ENCODE peak calls at places on chromosome 21, in eight cellular contexts. T is NCI-H69, Y is body of pancreas, B is mucosa of gallbladder, L is heart right ventricle, I is gastrocnemius medialis, S is foreskin fibroblast, E is T-helper 9 cell. K is an unnamed sample.

GRCh38 chr21:43864313-43864805 is 664 bp upstream of the AGPAT3 start:
- DNase-seq in T (peak; percentile 91), Y (peak; percentile 80), B (peak; percentile 30), L (peak; percentile 52), I (peak; percentile 64), S (peak; percentile 69), E (peak; percentile 14), K (peak; percentile 74)

GRCh38 chr21:41402231-41402630 is 23.8 kb upstream of the MX1 start:
- DNase-seq in T (no peak), Y (no peak), B (no peak), L (no peak), I (no peak), S (no peak), E (no peak), K (no peak)

GRCh38 chr21:39444406-39445145 is 1.0 kb downstream of the LCA5L start:
- DNase-seq in T (peak; percentile 41), Y (no peak), B (no peak), L (no peak), I (no peak), S (peak; percentile 63), E (no peak), K (peak; percentile 79)

GRCh38 chr21:45636921-45637646 is 6.4 kb upstream of the PCBP3 start:
- DNase-seq in T (no peak), Y (no peak), B (no peak), L (no peak), I (no peak), S (no peak), E (no peak), K (no peak)

GRCh38 chr21:25080161-25080560 is 527.1 kb downstream of the MRPL39 start:
- DNase-seq in T (peak; percentile 76), Y (no peak), B (no peak), L (no peak), I (no peak), S (no peak), E (no peak), K (no peak)

GRCh38 chr21:45466330-45467220 is 61.6 kb downstream of the COL18A1 start:
- DNase-seq in T (no peak), Y (no peak), B (no peak), L (no peak), I (no peak), S (no peak), E (no peak), K (peak; percentile 42)

GRCh38 chr21:38989745-38990423 is 184.2 kb downstream of the ETS2 start:
- DNase-seq in T (peak; percentile 90), Y (no peak), B (peak; percentile 43), L (no peak), I (peak; percentile 60), S (peak; percentile 90), E (no peak), K (peak; percentile 91)

GRCh38 chr21:15058718-15059316 is 6.0 kb downstream of the NRIP1 start:
- DNase-seq in T (peak; percentile 78), Y (no peak), B (no peak), L (no peak), I (no peak), S (peak; percentile 67), E (no peak), K (peak; percentile 22)

GRCh38 chr21:43367296-43367695 is 59.6 kb downstream of the SIK1 start:
- DNase-seq in T (peak; percentile 98), Y (no peak), B (no peak), L (peak; percentile 22), I (no peak), S (peak; percentile 16), E (no peak), K (no peak)

K was measured in left kidney.